ENCODE peak calls at places on chromosomes 4 and X, in five cellular contexts. C is IMR-90, Q is psoas muscle, Y is left lung, M is vagina. H is an unnamed sample.
A peak's percentile ranks its signal among the peaks of the same experiment; 100 is the strongest.

GRCh38 chr4:83558693-83559092 is 22.8 kb downstream of the GPAT3 start:
- DNase-seq in C (peak; percentile 49), M (no peak), Q (no peak), Y (no peak), H (no peak)

GRCh38 chr4:14894392-14895292 is 107.6 kb upstream of the CPEB2 start:
- DNase-seq in C (no peak), Y (no peak), M (no peak), Q (no peak), H (no peak)

GRCh38 chr4:74471228-74471627 is 26.3 kb downstream of the AREG start:
- DNase-seq in Q (no peak), Y (no peak), M (no peak), C (no peak), H (no peak)

GRCh38 chrX:65706041-65706828 is 38.8 kb downstream of the MSN start:
- DNase-seq in Y (no peak), M (no peak), C (peak; percentile 85), Q (peak; percentile 66), H (no peak)

GRCh38 chr4:44738615-44739014 is 12.3 kb upstream of the GNPDA2 start:
- DNase-seq in C (no peak), Y (no peak), Q (no peak), M (no peak), H (peak; percentile 3)

GRCh38 chr4:95318483-95318882 is 230.3 kb downstream of the UNC5C start:
- DNase-seq in M (no peak), C (no peak), Q (no peak), Y (no peak), H (no peak)

GRCh38 chr4:74316397-74316796 is 8.1 kb downstream of the EPGN start:
- DNase-seq in C (no peak), Y (no peak), Q (no peak), M (no peak), H (no peak)

GRCh38 chr4:138953962-138954371 is 61.6 kb upstream of the NOCT start:
- DNase-seq in M (peak; percentile 89), Q (no peak), Y (no peak), C (peak; percentile 86), H (no peak)

GRCh38 chr4:174398728-174399127 is 115.0 kb downstream of the CEP44 start:
- DNase-seq in Q (no peak), C (peak; percentile 68), Y (no peak), M (no peak), H (no peak)

GRCh38 chr4:76622126-76622525 is 187.1 kb downstream of the SHROOM3 start:
- DNase-seq in Q (no peak), M (no peak), C (peak; percentile 31), Y (no peak), H (no peak)

GRCh38 chrX:21943460-21944135 is 3.1 kb downstream of the SMS start:
- DNase-seq in Y (no peak), C (peak; percentile 92), Q (no peak), M (no peak), H (no peak)

GRCh38 chr4:162485486-162485885 is 321.7 kb upstream of the FSTL5 start:
- DNase-seq in M (no peak), Q (no peak), Y (no peak), C (no peak), H (no peak)

GRCh38 chr4:87251104-87251503 is 30.7 kb upstream of the KLHL8 start:
- DNase-seq in Y (no peak), M (no peak), Q (no peak), C (no peak), H (peak; percentile 8)

GRCh38 chrX:71626576-71626975 is 8.3 kb upstream of the CXCR3 start:
- DNase-seq in Q (no peak), C (no peak), Y (no peak), M (no peak), H (no peak)

GRCh38 chr4:157700898-157701694 is 471.7 kb downstream of the GASK1B start:
- DNase-seq in C (no peak), Y (no peak), M (no peak), Q (no peak), H (no peak)

GRCh38 chrX:68945603-68946228 is 116.9 kb downstream of the EFNB1 start:
- DNase-seq in C (peak; percentile 70), M (no peak), Q (no peak), Y (no peak), H (no peak)

GRCh38 chr4:58940167-58940566 is 1830.0 kb upstream of the IGFBP7 start:
- DNase-seq in C (no peak), Q (no peak), Y (no peak), M (no peak), H (no peak)

GRCh38 chr4:155569960-155570515 is 96.6 kb upstream of the GUCY1A1 start:
- DNase-seq in C (peak; percentile 10), Y (no peak), Q (no peak), M (no peak), H (no peak)

GRCh38 chr4:123939621-123940020 is 543.0 kb downstream of the SPRY1 start:
- DNase-seq in Q (no peak), Y (no peak), C (peak; percentile 88), M (no peak), H (no peak)

GRCh38 chr4:34289962-34290361 is 1954.4 kb downstream of the ARAP2 start:
- DNase-seq in Q (no peak), M (no peak), Y (no peak), C (no peak), H (no peak)

GRCh38 chr4:188993871-188994270 is 854.6 kb downstream of the TRIML1 start:
- DNase-seq in Q (no peak), M (no peak), C (no peak), Y (no peak), H (no peak)

GRCh38 chr4:879730-880079 is 52.4 kb downstream of the GAK start:
- DNase-seq in Q (no peak), Y (no peak), C (no peak), M (no peak), H (no peak)

GRCh38 chr4:156290811-156291210 is 337.1 kb upstream of the CTSO start:
- DNase-seq in Y (no peak), Q (no peak), C (peak; percentile 46), M (no peak), H (no peak)

GRCh38 chr4:57137261-57137660 is 27.1 kb upstream of the IGFBP7 start:
- DNase-seq in Y (no peak), C (no peak), Q (no peak), M (no peak), H (no peak)

GRCh38 chr4:48027653-48028052 is 11.1 kb downstream of the NIPAL1 start:
- DNase-seq in M (no peak), C (no peak), Q (no peak), Y (no peak), H (no peak)

GRCh38 chrX:70476934-70477733 is 32.5 kb downstream of the DLG3 start:
- DNase-seq in M (no peak), Y (no peak), Q (no peak), C (peak; percentile 69), H (no peak)

GRCh38 chrX:45767021-45767491 is 566.4 kb upstream of the DIPK2B start:
- DNase-seq in C (peak; percentile 43), Q (no peak), M (no peak), Y (no peak), H (no peak)

GRCh38 chr4:47598896-47599295 is 113.8 kb downstream of the ATP10D start:
- DNase-seq in C (no peak), Q (no peak), M (no peak), Y (no peak), H (no peak)

GRCh38 chrX:136183917-136184316 is 36.6 kb downstream of the FHL1 start:
- DNase-seq in Q (no peak), M (no peak), C (no peak), Y (no peak), H (no peak)

DNA sequence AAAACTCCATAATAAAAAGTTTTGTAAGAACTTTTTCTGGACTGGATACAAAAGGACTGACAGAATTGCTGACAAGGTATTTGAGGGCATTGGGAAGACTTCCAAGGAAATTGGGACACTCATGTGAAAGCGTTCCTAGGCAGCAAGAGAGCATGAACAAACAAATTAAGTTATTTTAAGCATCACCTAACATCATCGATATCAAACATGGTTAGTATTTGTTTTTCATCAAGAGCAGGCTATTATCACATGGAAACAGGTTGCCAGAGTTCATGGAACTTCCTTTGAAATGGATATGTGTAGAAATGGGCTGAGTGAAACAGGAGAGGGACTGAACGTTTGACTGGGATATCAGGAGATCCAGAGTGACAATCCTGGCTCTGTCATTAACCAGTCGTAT is 4.3 kb upstream of the PGM2 start:
- DNase-seq in C (no peak), Q (no peak), M (no peak), Y (no peak), H (no peak)
- H3K27ac ChIP-seq in C (no peak overlapping the region), Q (no peak overlapping the region), M (no peak overlapping the region), Y (no peak overlapping the region), H (no peak overlapping the region)

DNA sequence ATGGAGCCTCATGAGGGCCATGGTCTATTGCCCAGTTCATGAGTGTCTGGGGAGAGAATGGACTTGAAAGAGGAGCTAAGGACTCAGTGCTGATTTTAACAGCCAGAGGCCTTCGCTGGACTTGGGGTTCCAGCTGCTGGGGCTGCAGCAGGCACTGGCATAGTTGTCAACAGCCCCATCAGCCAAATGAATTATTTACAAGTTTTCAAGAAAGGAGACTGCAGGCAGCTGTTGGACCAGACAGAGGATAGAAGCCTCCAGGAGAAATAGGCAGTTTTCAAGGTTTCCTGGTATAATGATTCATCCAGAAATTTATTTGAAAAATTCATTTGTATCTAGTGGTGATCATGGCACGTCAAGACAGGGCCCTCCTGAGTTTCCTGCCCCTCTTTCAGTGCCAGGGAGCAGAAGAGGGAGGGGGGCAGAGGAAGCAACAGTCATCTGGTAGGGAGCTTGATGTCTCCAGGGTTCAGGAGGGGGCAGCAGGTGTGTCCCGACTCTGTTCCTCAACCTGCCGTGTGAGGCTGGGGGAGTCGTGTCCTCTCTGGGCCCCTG is 63.1 kb upstream of the GPR78 start:
- DNase-seq in M (no peak), Y (no peak), C (no peak), Q (no peak), H (no peak)
- H3K4me3 ChIP-seq in M (no peak overlapping the region), Y (no peak overlapping the region), C (no peak overlapping the region), Q (no peak overlapping the region), H (no peak overlapping the region)

DNA sequence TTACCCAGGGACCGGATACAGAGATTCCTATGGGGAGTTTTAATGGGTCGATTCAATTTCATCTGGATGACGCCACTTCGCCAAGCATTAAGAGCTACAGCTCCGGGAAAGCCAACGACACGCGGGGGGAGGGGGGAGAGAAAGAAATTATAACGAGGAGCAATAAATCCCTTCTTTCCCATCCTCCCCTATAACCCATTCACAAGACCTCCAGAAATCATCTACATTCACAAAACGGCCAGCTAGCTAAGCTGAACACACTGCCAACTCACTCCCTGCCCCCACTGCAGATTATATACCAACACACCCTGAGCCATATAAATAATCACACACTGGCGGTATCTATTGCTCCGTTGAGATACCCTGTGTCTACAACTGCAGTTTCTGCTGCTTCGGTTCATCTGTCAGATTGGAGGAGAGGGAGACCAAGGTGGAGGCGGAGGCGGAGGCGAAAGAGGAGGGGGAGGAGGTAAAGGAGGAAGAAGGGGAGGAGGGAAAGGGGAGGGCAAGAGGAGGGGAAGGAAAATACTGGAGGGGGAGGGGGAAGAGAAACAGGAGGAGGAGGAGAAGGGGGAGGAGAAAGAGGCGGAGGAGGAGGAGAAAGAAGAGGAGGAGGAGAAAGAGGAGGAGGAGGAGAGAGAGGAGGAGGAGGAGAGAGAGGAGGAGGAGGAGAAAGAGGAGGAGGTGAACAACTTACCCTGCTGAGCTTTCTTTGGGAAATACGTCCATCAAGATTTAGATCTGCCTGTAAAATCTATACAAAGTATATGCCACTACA is 113.9 kb upstream of the VAMP7 start:
- DNase-seq in Q (peak; percentile 52), C (peak; percentile 74), Y (peak; percentile 53), M (no peak), H (peak; percentile 54)
- H3K27me3 ChIP-seq in Q (no peaks in the 10 kb centered on the region), C (no peaks in the 10 kb centered on the region), Y (no peaks in the 10 kb centered on the region), M (no peaks in the 10 kb centered on the region), H (no peaks in the 10 kb centered on the region)

DNA sequence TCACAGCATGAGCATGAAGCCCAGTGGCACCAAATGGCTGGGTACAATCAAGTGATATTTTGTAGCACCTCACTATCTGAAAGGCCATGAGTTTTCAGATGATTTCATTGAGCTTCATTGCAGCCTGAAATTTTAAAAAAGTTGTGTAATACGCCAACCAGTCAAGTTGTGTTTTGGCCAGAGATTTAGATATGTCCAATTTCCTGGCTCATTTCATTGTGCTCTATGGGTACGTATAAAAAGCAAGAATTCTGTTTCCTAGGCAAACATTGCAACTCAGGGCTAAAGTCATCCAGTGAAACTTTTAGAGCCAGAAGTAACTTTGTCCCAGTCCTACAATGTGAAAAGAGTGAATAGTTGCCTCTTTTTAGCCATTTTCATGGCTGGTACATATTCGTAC is 212.5 kb downstream of the GC start:
- DNase-seq in C (no peak), Q (no peak), M (no peak), Y (no peak), H (no peak)
- H3K27ac ChIP-seq in C (no peak overlapping the region), Q (no peak overlapping the region), M (no peak overlapping the region), Y (no peak overlapping the region), H (no peak overlapping the region)